ENCODE peak calls at places on chromosomes 12 and 14, in six cellular contexts. C, V, Q, U, K and O are unnamed samples.

GRCh38 chr12:30985814-30986452 is 59.4 kb downstream of the TSPAN11 start:
- DNase-seq in C (no peak), V (peak), Q (peak), U (peak), K (no peak), O (peak)

GRCh38 chr12:55745361-55746146 is 2.6 kb downstream of the GDF11 start:
- DNase-seq in C (no peak), V (peak), Q (no peak), U (no peak), K (no peak), O (peak)

GRCh38 chr12:95402096-95402495 is 71.9 kb upstream of the METAP2 start:
- DNase-seq in C (no peak), V (no peak), Q (no peak), U (no peak), K (no peak), O (no peak)

GRCh38 chr12:90069711-90070110 is 361.1 kb upstream of the ATP2B1 start:
- DNase-seq in C (no peak), V (no peak), Q (no peak), U (no peak), K (no peak), O (no peak)

GRCh38 chr12:102407776-102408486 is 72.4 kb downstream of the IGF1 start:
- DNase-seq in C (no peak), V (no peak), Q (no peak), U (no peak), K (no peak), O (no peak)

GRCh38 chr12:96434107-96434506 is 33.9 kb upstream of the CDK17 start:
- DNase-seq in C (no peak), V (no peak), Q (no peak), U (no peak), K (peak), O (peak)

GRCh38 chr12:92518071-92518470 is 184.7 kb upstream of the PLEKHG7 start:
- DNase-seq in C (no peak), V (no peak), Q (no peak), U (no peak), K (no peak), O (no peak)

GRCh38 chr12:13099066-13099909 is 4.2 kb downstream of the GSG1 start:
- DNase-seq in C (no peak), V (no peak), Q (no peak), U (no peak), K (no peak), O (peak)

GRCh38 chr12:48988030-48988649 is 10.0 kb downstream of the WNT1 start:
- DNase-seq in C (no peak), V (peak), Q (peak), U (peak), K (no peak), O (peak)

GRCh38 chr14:33842299-33842698 is 108.6 kb downstream of the EGLN3 start:
- DNase-seq in C (no peak), V (no peak), Q (no peak), U (peak), K (no peak), O (no peak)

GRCh38 chr12:64352181-64352580 is 38.4 kb downstream of the C12orf56 start:
- DNase-seq in C (no peak), V (no peak), Q (no peak), U (no peak), K (no peak), O (no peak)

GRCh38 chr12:64889434-64890216 is 65.2 kb downstream of the TBC1D30 start:
- DNase-seq in C (peak), V (no peak), Q (no peak), U (peak), K (no peak), O (no peak)

GRCh38 chr12:89574736-89575208 is 48.9 kb upstream of the POC1B start:
- DNase-seq in C (no peak), V (no peak), Q (no peak), U (no peak), K (peak), O (no peak)

GRCh38 chr12:116473416-116473815 is 85.8 kb upstream of the MAP1LC3B2 start:
- DNase-seq in C (no peak), V (no peak), Q (no peak), U (no peak), K (no peak), O (no peak)

GRCh38 chr12:116880213-116880816 is 926 bp downstream of the HRK start:
- DNase-seq in C (no peak), V (no peak), Q (no peak), U (no peak), K (no peak), O (no peak)

GRCh38 chr12:47740536-47741339 is 15.4 kb upstream of the ENDOU start:
- DNase-seq in C (no peak), V (no peak), Q (peak), U (no peak), K (no peak), O (peak)

DNA sequence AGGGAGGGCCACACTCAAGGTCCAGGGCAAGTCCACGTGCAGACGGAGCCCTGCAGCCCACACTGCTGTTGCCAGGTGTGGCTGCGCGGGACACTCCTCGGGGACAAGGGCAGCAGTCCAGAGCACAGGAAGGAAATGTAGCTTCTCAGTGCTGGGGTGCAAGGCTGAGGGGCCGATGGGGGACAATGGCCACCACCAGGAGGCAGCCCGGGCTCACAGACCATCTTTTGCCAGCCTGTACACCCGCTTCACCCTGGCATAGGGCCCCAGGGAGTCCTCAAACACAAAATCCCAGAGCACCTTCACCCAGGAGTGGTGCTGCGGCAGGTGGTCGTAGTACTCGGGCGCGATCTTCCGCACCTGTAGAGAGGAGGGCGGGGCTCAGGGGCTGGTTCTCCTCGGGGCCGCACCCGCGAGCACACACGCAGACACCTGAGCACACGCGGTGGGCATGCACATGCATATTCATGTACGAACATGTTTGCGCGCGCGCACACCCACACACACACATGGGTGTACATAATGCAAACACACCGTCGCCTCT is 12.8 kb downstream of the DEGS2 start:
- DNase-seq in C (no peak), V (no peak), Q (peak), U (no peak), K (no peak), O (no peak)
- TF ChIP-seq CTCF in C (no peak), V (no peak), Q (no peak), U (no peak), K (no peak), O (no peak)

GRCh38 chr14:93654599-93654998 is 133.7 kb downstream of the PRIMA1 start:
- DNase-seq in C (no peak), V (no peak), Q (no peak), U (no peak), K (no peak), O (no peak)

GRCh38 chr14:93643127-93643526 is 145.2 kb downstream of the PRIMA1 start:
- DNase-seq in C (no peak), V (no peak), Q (no peak), U (no peak), K (no peak), O (no peak)

GRCh38 chr14:93643676-93644075 is 144.6 kb downstream of the PRIMA1 start:
- DNase-seq in C (no peak), V (no peak), Q (no peak), U (no peak), K (no peak), O (no peak)

GRCh38 chr14:93648440-93649168 is 139.7 kb downstream of the PRIMA1 start:
- DNase-seq in C (no peak), V (no peak), Q (no peak), U (peak), K (no peak), O (peak)
- TF ChIP-seq CTCF in C (no peak), V (peak), Q (no peak), U (no peak), K (no peak), O (no peak)

DNA sequence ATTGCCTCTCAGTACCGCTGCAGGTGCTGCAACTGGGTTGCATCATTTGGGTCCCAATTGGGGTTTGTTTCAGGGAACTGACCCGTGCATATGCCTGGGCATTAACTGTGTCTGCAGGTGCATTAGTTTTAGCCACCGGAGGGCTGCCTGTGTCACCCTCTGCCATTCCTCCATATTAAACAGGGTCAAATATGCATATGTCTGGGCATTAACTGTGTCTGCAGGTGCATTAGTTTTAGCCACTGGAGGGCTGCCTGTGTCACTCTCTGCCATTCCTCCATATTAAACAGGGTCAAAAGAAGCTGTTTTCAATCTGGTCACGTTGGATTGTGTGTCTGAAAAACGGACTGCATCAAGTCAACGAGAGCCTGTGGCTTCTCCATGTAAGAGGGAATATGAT is 1317.0 kb downstream of the TMEM121 start:
- DNase-seq in C (no peak), V (no peak), Q (no peak), U (no peak), K (no peak), O (no peak)
- TF ChIP-seq CTCF in C (no peak), V (no peak), Q (no peak), U (no peak), K (no peak), O (no peak)

DNA sequence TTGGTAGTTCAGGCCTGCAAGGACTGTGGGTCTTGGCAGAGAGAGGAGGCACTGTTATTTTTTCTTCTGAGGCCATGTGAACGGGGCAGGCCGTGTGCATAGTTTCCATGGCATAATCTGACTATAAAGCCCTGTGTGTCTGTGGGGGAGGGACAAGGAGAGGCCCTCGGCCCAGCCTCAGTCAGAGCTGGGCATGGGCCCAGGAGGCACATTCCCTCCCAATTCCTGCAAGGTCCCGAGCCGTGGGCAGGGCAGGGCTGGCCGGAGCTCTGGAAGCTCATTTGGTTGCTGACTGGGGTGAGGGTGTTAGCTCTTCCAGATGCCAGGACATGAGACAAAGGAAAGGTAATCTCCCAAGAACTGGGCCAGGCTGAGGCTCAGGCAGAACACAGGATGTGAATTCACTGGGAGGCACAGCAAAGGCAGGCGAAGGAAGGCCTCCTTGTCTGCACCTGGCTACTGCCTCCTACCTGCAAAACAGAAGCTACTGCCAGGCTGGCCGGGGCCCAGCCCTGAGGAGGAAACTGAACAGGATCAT is 22.0 kb upstream of the PLEKHG3 start:
- DNase-seq in C (peak), V (no peak), Q (peak), U (no peak), K (peak), O (no peak)
- TF ChIP-seq CTCF in C (no peak), V (no peak), Q (no peak), U (no peak), K (no peak), O (no peak)

GRCh38 chr14:53399057-53399456 is 245.9 kb upstream of the DDHD1 start:
- DNase-seq in C (no peak), V (peak), Q (no peak), U (no peak), K (peak), O (no peak)
- TF ChIP-seq CTCF in C (no peak), V (peak), Q (no peak), U (no peak), K (peak), O (no peak)

GRCh38 chr14:68462683-68463082 is 330.2 kb downstream of the ZFP36L1 start:
- DNase-seq in C (no peak), V (no peak), Q (no peak), U (no peak), K (no peak), O (no peak)
- TF ChIP-seq CTCF in C (no peak), V (peak), Q (no peak), U (no peak), K (peak), O (no peak)

DNA sequence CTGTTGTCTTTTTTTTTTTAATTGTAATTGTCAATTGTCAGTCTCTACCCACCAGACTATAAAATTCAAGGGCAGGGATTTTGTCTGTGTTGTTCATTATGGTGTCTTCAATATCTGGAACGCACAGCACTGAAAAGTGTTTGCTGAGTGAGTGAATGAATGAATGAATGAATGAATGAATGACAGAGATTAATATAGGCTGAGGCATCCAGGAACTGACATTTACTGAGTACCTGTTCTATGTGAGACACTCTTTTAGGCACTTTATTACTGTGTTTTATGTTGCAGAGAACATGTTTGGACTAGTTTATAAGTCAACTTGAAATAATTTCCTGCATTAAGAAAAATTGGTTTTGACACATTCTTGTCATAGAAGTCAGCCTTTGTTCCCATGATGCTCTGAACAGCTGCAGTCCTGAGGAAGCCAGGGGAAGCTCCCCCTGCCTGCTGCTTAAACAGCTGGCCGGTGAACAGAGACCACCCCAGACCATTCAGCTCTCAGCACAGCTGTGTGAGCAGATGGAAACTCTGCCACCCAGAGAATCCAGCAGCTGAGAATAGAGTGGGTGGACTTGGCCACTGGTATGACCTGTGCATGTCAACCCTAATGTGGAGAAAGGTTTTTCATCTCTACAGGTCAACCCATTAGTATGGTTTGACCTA is 160.7 kb upstream of the CCND2 start:
- DNase-seq in C (no peak), V (no peak), Q (no peak), U (no peak), K (no peak), O (no peak)
- TF ChIP-seq CTCF in C (no peak), V (no peak), Q (no peak), U (no peak), K (no peak), O (no peak)